ENCODE peak calls at places on chromosomes 4 and X, in four cellular contexts. F is mammary epithelial cell; P is AG10803; W is CD4-positive, alpha-beta T cell. J is an unnamed sample.

GRCh38 chr4:66443020-66443419 is 772.7 kb upstream of the EPHA5 start:
- DNase-seq in F (no peak), P (no peak), W (no peak), J (no peak)

GRCh38 chrX:3231766-3232165 is 114.7 kb downstream of the MXRA5 start:
- DNase-seq in F (no peak), P (peak), W (no peak), J (no peak)

GRCh38 chr4:120658772-120659171 is 263.8 kb downstream of the PRDM5 start:
- DNase-seq in F (no peak), P (no peak), W (no peak), J (no peak)

GRCh38 chr4:113503691-113504090 is 257.8 kb downstream of the CAMK2D start:
- DNase-seq in F (no peak), P (no peak), W (no peak), J (no peak)

GRCh38 chr4:153713840-153714239 is 29.8 kb downstream of the TLR2 start:
- DNase-seq in F (peak), P (no peak), W (no peak), J (peak)

GRCh38 chr4:155759372-155760252 is 791 bp downstream of the GUCY1B1 start:
- DNase-seq in F (peak), P (peak), W (no peak), J (peak)

GRCh38 chrX:146186540-146186939 is 368.9 kb downstream of the SLITRK2 start:
- DNase-seq in F (no peak), P (no peak), W (no peak), J (no peak)

GRCh38 chr4:54553001-54553400 is 104.8 kb upstream of the KIT start:
- DNase-seq in F (no peak), P (peak), W (no peak), J (peak)

GRCh38 chr4:19164334-19164733 is 1087.4 kb upstream of the SLIT2 start:
- DNase-seq in F (no peak), P (no peak), W (no peak), J (no peak)

GRCh38 chr4:98778206-98778605 is 119.8 kb upstream of the TSPAN5 start:
- DNase-seq in F (peak), P (peak), W (no peak), J (peak)

GRCh38 chr4:165096776-165097175 is 15.9 kb downstream of the TMEM192 start:
- DNase-seq in F (no peak), P (peak), W (no peak), J (peak)

GRCh38 chrX:2705461-2705860 is 14.4 kb downstream of the CD99 start:
- DNase-seq in F (no peak), P (no peak), W (no peak), J (no peak)

GRCh38 chr4:119099227-119099910 is 36.3 kb upstream of the MYOZ2 start:
- DNase-seq in F (peak), P (peak), W (no peak), J (peak)

GRCh38 chr4:53307819-53308773 is 57.8 kb downstream of the SCFD2 start:
- DNase-seq in F (no peak), P (peak), W (no peak), J (peak)

GRCh38 chr4:53314257-53314656 is 51.6 kb downstream of the SCFD2 start:
- DNase-seq in F (no peak), P (no peak), W (no peak), J (no peak)

GRCh38 chr4:53315300-53315699 is 50.6 kb downstream of the SCFD2 start:
- DNase-seq in F (no peak), P (peak), W (no peak), J (no peak)

GRCh38 chr4:53309321-53310020 is 56.4 kb downstream of the SCFD2 start:
- DNase-seq in F (no peak), P (peak), W (no peak), J (no peak)

GRCh38 chr4:53313510-53313909 is 52.4 kb downstream of the SCFD2 start:
- DNase-seq in F (peak), P (peak), W (no peak), J (peak)
- TF ChIP-seq CTCF in F (no peak), P (peak), W (no peak), J (peak)

DNA sequence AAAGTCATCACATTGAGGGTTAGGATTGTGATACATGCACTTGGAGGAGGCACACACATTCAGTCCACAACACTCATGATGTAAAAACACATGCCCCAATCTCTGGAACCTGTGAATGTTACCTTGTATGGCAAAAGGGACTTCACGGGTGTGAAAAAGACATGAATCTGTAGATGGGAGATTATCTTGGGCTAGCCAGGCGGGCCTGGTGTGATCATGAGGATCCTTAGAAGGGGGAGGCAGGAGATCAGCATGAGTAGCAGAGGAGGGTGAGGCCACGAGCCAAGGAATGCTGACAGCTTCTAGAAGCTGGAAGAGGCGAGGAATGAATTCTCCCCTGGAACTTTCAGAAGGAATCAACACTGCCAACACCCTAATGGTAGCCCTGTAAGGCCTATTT is 77.5 kb upstream of the ENPP6 start:
- DNase-seq in F (no peak), P (no peak), W (no peak), J (no peak)
- TF ChIP-seq CTCF in F (no peak), P (no peak), W (no peak), J (no peak)

DNA sequence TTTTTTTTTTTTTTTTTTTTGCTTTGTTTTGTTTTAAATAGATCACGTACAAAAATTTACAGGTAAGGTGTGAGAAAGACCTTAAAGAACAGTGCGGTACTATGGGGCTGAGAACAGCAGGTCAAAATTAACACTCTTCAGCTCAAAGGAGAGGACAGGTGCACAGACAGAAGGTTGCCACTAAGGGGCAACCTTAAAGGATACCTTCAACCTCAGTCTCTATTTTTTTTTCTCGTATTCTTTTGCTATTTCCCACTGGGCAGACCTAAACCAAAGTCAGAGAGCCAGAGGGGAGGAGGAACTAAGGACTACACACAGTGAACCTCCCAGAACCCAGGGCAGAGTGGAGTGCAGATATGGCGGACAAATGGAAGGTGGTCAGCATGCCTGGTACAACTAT is 1984.3 kb upstream of the IGFBP7 start:
- DNase-seq in F (no peak), P (no peak), W (no peak), J (no peak)
- TF ChIP-seq CTCF in F (no peak), P (no peak), W (no peak), J (no peak)

DNA sequence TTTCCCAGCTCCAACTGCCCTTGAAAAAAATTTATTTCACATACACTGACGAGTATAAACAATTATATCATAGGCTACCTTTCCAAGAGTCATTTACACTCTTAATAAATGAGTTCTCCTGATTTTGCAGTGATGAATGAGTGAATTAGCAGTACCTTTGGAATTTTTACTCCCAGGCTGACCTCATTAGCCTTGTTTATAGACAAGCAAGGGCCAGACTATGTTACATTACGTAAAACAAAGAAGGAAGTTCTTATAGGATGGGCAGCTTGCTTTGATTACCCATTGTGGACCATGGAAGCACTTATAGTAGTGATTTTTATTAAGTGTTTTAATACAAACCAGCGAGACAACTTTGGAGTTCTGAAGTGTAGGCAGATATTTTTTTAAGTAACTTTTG is 112.9 kb upstream of the C1QTNF7 start:
- DNase-seq in F (peak), P (no peak), W (no peak), J (peak)
- TF ChIP-seq CTCF in F (no peak), P (no peak), W (no peak), J (no peak)

J was measured in IMR-90.